ENCODE peak calls at places on chromosomes 13 and 19, in ten cellular contexts. B, E, T, O, G, K, P, R, J and C are unnamed samples.

GRCh38 chr19:5111051-5111450 is 142.1 kb downstream of the KDM4B start:
- DNase-seq in E (no peak), J (no peak), P (no peak), O (no peak), G (no peak), T (no peak), K (no peak), R (no peak), B (no peak), C (no peak)

GRCh38 chr13:52665325-52665724 is 12.7 kb downstream of the SUGT1 start:
- DNase-seq in G (no peak), R (no peak), T (no peak), B (no peak), K (peak), O (no peak), E (no peak), J (no peak), P (no peak), C (no peak)

GRCh38 chr13:70255406-70255991 is 147.2 kb upstream of the KLHL1 start:
- DNase-seq in J (no peak), R (no peak), B (no peak), T (no peak), G (no peak), K (no peak), P (peak), E (no peak), O (no peak), C (no peak)

GRCh38 chr13:103634066-103634465 is 567.8 kb upstream of the SLC10A2 start:
- DNase-seq in B (no peak), E (no peak), K (no peak), T (no peak), J (no peak), R (no peak), P (no peak), O (no peak), G (no peak), C (no peak)

GRCh38 chr19:4359627-4360000 is 16.3 kb downstream of the MPND start:
- DNase-seq in G (no peak), R (no peak), O (peak), J (no peak), P (peak), K (no peak), E (no peak), B (no peak), T (no peak), C (no peak)

GRCh38 chr19:8340341-8341096 is 2.5 kb downstream of the KANK3 start:
- DNase-seq in K (no peak), P (peak), G (peak), O (no peak), B (no peak), E (peak), T (no peak), R (no peak), J (no peak), C (no peak)

GRCh38 chr19:34880034-34880433 is 46.7 kb upstream of the ZNF30 start:
- DNase-seq in E (no peak), O (no peak), R (no peak), K (no peak), P (no peak), J (no peak), T (no peak), B (no peak), G (no peak), C (no peak)

GRCh38 chr13:113915786-113916329 is 52.0 kb upstream of the GAS6 start:
- DNase-seq in R (peak), G (no peak), K (no peak), P (no peak), E (no peak), T (peak), J (no peak), O (peak), B (peak), C (no peak)

GRCh38 chr19:12872941-12873890 is 8.0 kb downstream of the DNASE2 start:
- DNase-seq in J (peak), P (no peak), K (peak), T (no peak), G (no peak), E (peak), B (no peak), R (no peak), O (no peak), C (peak)

GRCh38 chr13:99984463-99985242 is 3.1 kb downstream of the ZIC2 start:
- DNase-seq in O (no peak), K (no peak), B (no peak), G (no peak), E (no peak), P (no peak), R (no peak), T (no peak), J (no peak), C (no peak)

GRCh38 chr13:43269037-43269476 is 245.7 kb downstream of the DNAJC15 start:
- DNase-seq in J (no peak), O (no peak), K (peak), B (no peak), R (no peak), E (peak), T (no peak), G (peak), P (no peak), C (peak)

GRCh38 chr13:38804536-38804935 is 117.7 kb downstream of the FREM2 start:
- DNase-seq in P (no peak), E (no peak), T (no peak), B (no peak), O (no peak), J (no peak), K (no peak), R (no peak), G (no peak), C (no peak)

GRCh38 chr19:35946203-35946602 is 10.0 kb downstream of the LRFN3 start:
- DNase-seq in T (no peak), J (no peak), E (no peak), P (no peak), G (no peak), R (no peak), O (no peak), K (no peak), B (no peak), C (no peak)

GRCh38 chr13:33260168-33261098 is 25.1 kb downstream of the STARD13 start:
- DNase-seq in E (peak), P (no peak), G (no peak), K (peak), R (no peak), J (no peak), O (no peak), T (no peak), B (no peak), C (no peak)

GRCh38 chr13:95535243-95535642 is 17.3 kb upstream of the CLDN10 start:
- DNase-seq in P (no peak), B (no peak), T (no peak), O (no peak), K (peak), E (no peak), R (no peak), J (no peak), G (no peak), C (peak)

DNA sequence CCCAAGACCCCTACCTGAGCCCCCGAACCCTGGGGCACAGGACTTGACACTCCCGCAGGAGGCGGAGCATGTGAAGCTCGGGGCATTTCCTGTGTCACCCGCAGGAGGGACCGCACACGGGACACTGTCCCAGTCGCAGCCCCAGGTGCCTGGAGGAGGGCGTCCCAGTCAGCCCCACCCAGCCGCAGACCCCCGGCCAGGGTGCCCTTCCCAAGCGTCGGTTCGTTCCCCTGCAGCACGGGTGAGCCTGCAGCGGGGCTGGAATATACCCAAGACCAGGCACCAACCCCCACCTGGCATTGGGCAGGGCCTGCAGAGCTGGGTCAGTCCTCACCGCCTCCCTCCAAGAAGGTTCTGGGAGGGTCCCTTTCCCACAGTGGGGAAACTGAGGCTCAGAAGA is 21.6 kb downstream of the TCF3 start:
- DNase-seq in P (no peak), B (no peak), J (no peak), R (no peak), G (no peak), O (no peak), K (no peak), T (no peak), E (no peak), C (no peak)
- TF ChIP-seq POLR2A in P (no peak), B (no peak), J (no peak), R (no peak), G (no peak), O (no peak), K (no peak), T (no peak), E (no peak), C (no peak)

GRCh38 chr19:709196-709964 is 645 bp downstream of the PALM start:
- DNase-seq in R (no peak), G (no peak), P (no peak), T (no peak), K (no peak), E (no peak), B (no peak), J (no peak), O (no peak), C (no peak)

GRCh38 chr19:703329-703650 is 5.4 kb upstream of the PALM start:
- DNase-seq in O (no peak), J (no peak), P (peak), G (no peak), E (no peak), R (no peak), B (no peak), T (no peak), K (no peak), C (no peak)

GRCh38 chr19:704447-704741 is 4.3 kb upstream of the PALM start:
- DNase-seq in B (no peak), T (no peak), R (no peak), G (no peak), P (no peak), E (no peak), O (no peak), K (no peak), J (no peak), C (no peak)

GRCh38 chr19:708154-709141 is at the start of gene PALM:
- DNase-seq in P (no peak), O (no peak), J (no peak), K (no peak), E (peak), G (no peak), R (no peak), T (no peak), B (no peak), C (peak)

GRCh38 chr19:703651-704446 is 4.9 kb upstream of the PALM start:
- DNase-seq in J (peak), B (peak), O (peak), T (no peak), G (peak), R (peak), P (peak), K (peak), E (peak), C (peak)
- TF ChIP-seq POLR2A in J (no peak), B (peak), O (no peak), T (no peak), G (no peak), R (no peak), P (peak), K (no peak), E (peak), C (no peak)

GRCh38 chr13:46295531-46296464 is 84.1 kb downstream of the LRRC63 start:
- DNase-seq in R (no peak), J (no peak), B (no peak), E (peak), T (no peak), O (no peak), G (no peak), K (peak), P (no peak), C (no peak)
- TF ChIP-seq POLR2A in R (no peak), J (no peak), B (no peak), E (no peak), T (no peak), O (no peak), G (no peak), K (no peak), P (no peak), C (no peak)

DNA sequence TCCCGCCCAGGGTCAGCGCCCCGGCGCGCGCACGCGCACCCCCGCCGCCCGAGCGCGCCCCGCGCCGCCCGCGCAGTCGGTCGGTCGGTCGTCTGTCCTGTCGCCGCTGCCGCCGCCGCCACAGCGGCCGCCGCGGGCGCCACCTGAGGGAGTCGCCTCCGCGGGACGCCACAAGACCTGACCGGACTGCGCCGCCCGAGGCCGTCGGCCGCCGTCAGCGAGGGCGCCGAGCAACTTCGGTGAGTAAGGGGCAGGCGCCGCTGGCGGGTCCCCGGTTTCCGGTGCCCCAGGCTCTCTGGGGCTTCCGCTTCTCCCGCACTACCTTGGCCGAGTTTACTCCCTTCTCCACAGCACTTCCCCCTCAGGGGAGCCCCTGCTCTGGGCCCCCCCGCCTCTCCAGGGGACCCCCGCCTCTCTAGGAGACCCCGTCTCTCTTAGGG is 19.6 kb upstream of the GATAD2A start:
- DNase-seq in P (peak), O (peak), R (no peak), E (peak), T (peak), J (no peak), G (peak), B (no peak), K (no peak), C (peak)
- TF ChIP-seq POLR2A in P (no peak), O (no peak), R (no peak), E (no peak), T (peak), J (peak), G (peak), B (no peak), K (peak), C (peak)

GRCh38 chr19:37217855-37218591 is at the start of gene ZNF383:
- DNase-seq in G (peak), B (peak), K (peak), P (peak), R (peak), J (peak), O (peak), T (peak), E (peak), C (peak)
- TF ChIP-seq POLR2A in G (no peak), B (peak), K (no peak), P (peak), R (peak), J (peak), O (no peak), T (peak), E (peak), C (peak)

GRCh38 chr19:17306285-17306714 is 628 bp downstream of the MRPL34 start:
- DNase-seq in K (no peak), R (no peak), T (no peak), P (no peak), J (no peak), B (no peak), O (no peak), E (no peak), G (no peak), C (no peak)

GRCh38 chr19:17304386-17305047 is 1.2 kb upstream of the MRPL34 start:
- DNase-seq in E (no peak), G (peak), O (no peak), B (peak), K (no peak), P (no peak), R (no peak), T (no peak), J (no peak), C (no peak)

GRCh38 chr19:17305211-17305516 is 508 bp upstream of the MRPL34 start:
- DNase-seq in O (no peak), K (no peak), J (no peak), E (no peak), P (no peak), R (no peak), T (no peak), B (no peak), G (no peak), C (no peak)

GRCh38 chr19:17303940-17304267 is 679 bp upstream of the ABHD8 start:
- DNase-seq in B (peak), R (no peak), E (no peak), T (no peak), P (peak), K (no peak), O (no peak), G (peak), J (no peak), C (no peak)

GRCh38 chr19:17305517-17306284 is at the start of gene MRPL34:
- DNase-seq in B (peak), O (peak), K (peak), J (peak), E (peak), R (peak), T (peak), P (peak), G (peak), C (peak)
- TF ChIP-seq POLR2A in B (peak), O (no peak), K (no peak), J (peak), E (peak), R (no peak), T (peak), P (peak), G (peak), C (peak)

GRCh38 chr19:20179946-20180345 is 12.9 kb downstream of the ZNF486 start:
- DNase-seq in B (no peak), T (no peak), G (peak), J (no peak), R (no peak), K (no peak), O (no peak), E (no peak), P (no peak), C (no peak)
- TF ChIP-seq POLR2A in B (no peak), T (no peak), G (no peak), J (no peak), R (no peak), K (no peak), O (no peak), E (no peak), P (no peak), C (no peak)

DNA sequence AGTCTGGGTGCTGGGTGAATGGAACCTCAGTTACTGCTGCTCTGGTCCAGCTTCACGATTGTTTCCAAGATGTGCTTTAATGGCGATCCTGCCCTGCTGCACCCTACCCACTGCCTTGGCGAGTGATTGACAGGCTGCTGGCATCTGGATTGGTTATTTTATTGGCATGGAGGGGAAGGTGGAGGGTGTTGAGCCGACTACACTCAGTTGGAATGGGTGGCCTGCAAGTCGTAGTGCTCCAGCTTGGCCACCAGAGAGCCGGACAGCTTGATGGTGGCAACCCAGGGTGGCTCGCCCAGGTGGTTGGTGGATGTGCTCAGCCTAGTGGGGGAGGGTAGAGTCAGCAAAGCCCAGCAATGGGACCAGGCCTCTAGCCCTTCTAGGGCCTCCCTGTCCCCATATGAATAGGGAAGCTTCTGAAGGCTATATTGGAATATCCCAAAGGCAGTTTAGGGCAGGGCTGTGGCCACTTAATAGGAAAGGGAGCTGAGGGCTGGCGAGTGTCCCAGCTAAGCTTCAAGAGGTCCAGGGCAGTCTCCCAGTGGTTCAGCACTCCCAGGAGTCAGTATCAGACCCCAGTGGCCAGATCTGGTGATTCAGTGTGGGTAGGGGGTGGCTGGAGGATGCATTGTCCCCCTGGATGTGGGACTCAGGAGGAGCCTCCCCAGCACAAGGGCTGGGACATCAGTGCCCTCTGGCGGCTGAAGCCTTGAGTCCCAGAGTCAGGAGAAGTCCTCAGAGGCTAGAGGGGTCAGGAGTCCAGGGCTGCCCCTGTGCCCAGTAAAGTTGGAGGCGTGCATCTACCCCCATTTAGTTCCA is 3.4 kb downstream of the GGN start:
- DNase-seq in T (no peak), B (no peak), J (no peak), R (no peak), O (no peak), E (no peak), P (no peak), K (no peak), G (no peak), C (no peak)
- TF ChIP-seq POLR2A in T (no peak), B (no peak), J (peak), R (no peak), O (no peak), E (no peak), P (no peak), K (no peak), G (no peak), C (no peak)

GRCh38 chr19:45477713-45478453 is 10.1 kb downstream of the FOSB start:
- DNase-seq in P (no peak), G (no peak), O (no peak), R (no peak), E (no peak), J (no peak), B (no peak), K (no peak), T (no peak), C (no peak)

GRCh38 chr19:45475537-45476348 is 7.9 kb downstream of the FOSB start:
- DNase-seq in G (no peak), T (no peak), O (no peak), P (no peak), B (no peak), K (peak), J (no peak), E (no peak), R (no peak), C (no peak)

GRCh38 chr19:45477216-45477615 is 9.4 kb downstream of the FOSB start:
- DNase-seq in E (no peak), J (no peak), R (no peak), P (no peak), T (no peak), B (no peak), K (no peak), O (no peak), G (no peak), C (no peak)

GRCh38 chr19:45476349-45476717 is 8.5 kb downstream of the FOSB start:
- DNase-seq in O (no peak), P (no peak), J (no peak), B (no peak), R (no peak), T (no peak), G (no peak), K (peak), E (no peak), C (no peak)

DNA sequence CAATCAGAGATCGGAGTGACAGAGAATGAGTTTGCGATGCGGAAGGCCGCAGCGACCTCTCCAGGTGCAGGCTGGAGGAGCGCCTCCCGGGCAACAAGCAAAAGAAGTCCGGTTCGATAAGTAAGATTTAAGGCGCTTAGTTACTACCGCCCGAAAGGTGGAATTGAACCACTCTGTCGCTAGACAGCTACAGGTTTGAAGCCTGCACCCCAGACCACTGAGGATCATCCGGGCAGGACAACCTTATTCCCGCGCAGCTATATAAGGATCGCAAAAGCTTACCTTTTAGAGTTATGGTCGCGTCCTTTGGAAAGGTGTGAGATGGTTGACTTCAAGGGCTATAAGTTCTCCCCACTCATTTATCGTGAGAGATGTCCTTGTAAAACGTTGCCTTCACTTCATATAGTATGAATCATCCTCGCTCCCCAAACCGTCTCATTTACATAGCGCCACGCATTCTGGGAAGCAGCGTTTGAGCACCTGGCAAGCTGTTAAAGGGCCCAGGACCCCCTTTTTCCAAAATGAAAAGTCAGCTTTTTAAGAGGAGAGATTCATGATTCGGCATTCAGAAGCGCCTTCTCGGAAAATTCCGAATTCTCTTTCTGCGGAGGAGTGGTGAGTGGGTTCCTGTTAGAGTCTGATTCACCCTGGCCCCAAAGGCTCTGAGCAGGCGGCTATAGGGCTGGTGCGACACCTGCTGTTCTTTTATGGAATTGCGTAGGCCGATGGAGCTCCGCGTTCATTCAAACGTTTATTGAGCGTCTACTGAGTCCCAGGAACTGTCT is 10.8 kb downstream of the FOSB start:
- DNase-seq in K (peak), T (peak), R (peak), B (peak), J (peak), G (peak), O (peak), E (peak), P (peak), C (no peak)
- TF ChIP-seq POLR2A in K (no peak), T (no peak), R (no peak), B (peak), J (peak), G (no peak), O (no peak), E (peak), P (peak), C (no peak)